ENCODE peak calls at places on chromosomes 13 and 19, in six cellular contexts. E, R, O, F, I and B are unnamed samples.

GRCh38 chr13:28611654-28612131 is 47.2 kb upstream of the POMP start:
- DNase-seq in E (no peak), R (peak; percentile 23), O (no peak), F (no peak), I (no peak), B (peak; percentile 24)

GRCh38 chr19:3580156-3580955 is 4.9 kb upstream of the GIPC3 start:
- DNase-seq in E (peak; percentile 97), R (peak; percentile 69), O (no peak), F (no peak), I (peak; percentile 69), B (no peak)

GRCh38 chr13:68696907-68697306 is 1410.7 kb upstream of the ATXN8OS start:
- DNase-seq in E (no peak), R (no peak), O (no peak), F (no peak), I (no peak), B (no peak)

GRCh38 chr13:55948175-55948574 is 1192.5 kb upstream of the PRR20A start:
- DNase-seq in E (no peak), R (no peak), O (no peak), F (no peak), I (no peak), B (no peak)

GRCh38 chr19:30095171-30095570 is 153.1 kb downstream of the URI1 start:
- DNase-seq in E (no peak), R (no peak), O (no peak), F (no peak), I (no peak), B (no peak)

GRCh38 chr19:30226464-30227070 is 145.6 kb upstream of the ZNF536 start:
- DNase-seq in E (peak; percentile 47), R (no peak), O (no peak), F (no peak), I (no peak), B (no peak)

GRCh38 chr19:17385878-17386611 is 8.0 kb downstream of the CCDC194 start:
- DNase-seq in E (peak; percentile 66), R (peak; percentile 64), O (peak; percentile 63), F (no peak), I (peak; percentile 62), B (no peak)

GRCh38 chr19:29211562-29212416 is 1.2 kb downstream of the UQCRFS1 start:
- DNase-seq in E (peak; percentile 54), R (no peak), O (no peak), F (no peak), I (peak; percentile 4), B (no peak)

GRCh38 chr19:55339225-55340143 is at the start of gene KMT5C:
- DNase-seq in E (peak; percentile 100), R (peak; percentile 100), O (peak; percentile 100), F (peak; percentile 100), I (peak; percentile 100), B (peak; percentile 100)

GRCh38 chr19:16032509-16033135 is 43.7 kb upstream of the TPM4 start:
- DNase-seq in E (no peak), R (no peak), O (no peak), F (no peak), I (no peak), B (no peak)

DNA sequence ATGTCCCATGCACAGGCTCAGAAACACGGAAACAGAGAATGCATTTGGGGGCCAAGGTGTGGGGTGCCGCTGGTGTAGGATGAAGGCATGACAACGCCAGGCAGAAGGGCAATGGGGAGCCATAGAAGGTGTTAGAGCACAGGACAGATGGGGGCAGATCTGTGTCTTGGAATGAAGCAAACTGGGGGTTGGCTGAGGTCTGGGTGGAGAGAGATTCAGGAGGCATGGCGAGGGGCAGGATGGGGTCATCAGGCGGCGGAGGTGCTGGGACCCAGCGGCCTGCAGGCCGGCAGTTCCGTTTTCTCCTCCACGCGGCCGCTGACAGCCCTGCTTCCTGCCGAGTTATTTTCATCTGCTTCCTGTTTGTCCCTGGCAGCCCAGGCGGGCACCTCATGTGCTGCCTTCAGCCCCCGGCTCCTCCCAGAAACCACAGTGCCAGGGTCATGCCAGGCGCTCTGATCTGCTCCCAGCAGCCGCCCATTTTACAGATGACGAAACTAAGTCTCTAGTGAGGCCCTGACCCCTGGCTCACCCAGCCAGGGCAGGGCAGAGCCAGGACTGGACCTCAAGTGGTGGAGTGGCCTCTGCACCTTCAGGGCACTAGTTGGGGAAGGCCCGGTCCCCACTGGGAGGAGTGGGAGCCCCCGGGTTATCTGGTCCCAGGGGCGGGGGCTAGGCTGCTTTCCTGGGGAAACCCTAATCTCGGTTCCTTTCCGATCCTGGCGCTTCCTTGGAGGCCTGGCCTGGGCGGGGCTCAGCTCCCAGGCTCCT is 2.2 kb downstream of the ARHGAP45 start:
- DNase-seq in E (no peak), R (peak; percentile 29), O (peak; percentile 69), F (no peak), I (no peak), B (no peak)
- H3K4me3 ChIP-seq in E (no peak overlapping the region), R (no peak overlapping the region), O (peak overlapping the region; percentile 35), F (no peak overlapping the region), I (no peak overlapping the region), B (no peak overlapping the region)

GRCh38 chr13:98483636-98484288 is 93.1 kb downstream of the STK24 start:
- DNase-seq in E (peak; percentile 37), R (peak; percentile 45), O (no peak), F (no peak), I (no peak), B (no peak)

GRCh38 chr13:98484289-98485219 is 92.4 kb downstream of the STK24 start:
- DNase-seq in E (peak; percentile 99), R (peak; percentile 96), O (peak; percentile 91), F (peak; percentile 97), I (peak; percentile 97), B (no peak)

GRCh38 chr13:98486412-98486811 is 90.5 kb downstream of the STK24 start:
- DNase-seq in E (no peak), R (no peak), O (no peak), F (no peak), I (no peak), B (no peak)

GRCh38 chr13:98487016-98487415 is 89.9 kb downstream of the STK24 start:
- DNase-seq in E (peak; percentile 38), R (no peak), O (no peak), F (no peak), I (no peak), B (no peak)

GRCh38 chr13:98485561-98485960 is 91.3 kb downstream of the STK24 start:
- DNase-seq in E (no peak), R (no peak), O (no peak), F (no peak), I (no peak), B (no peak)
- H3K9ac ChIP-seq in E (peak overlapping the region; percentile 83), R (peak overlapping the region; percentile 91), O (peak overlapping the region; percentile 38), F (peak overlapping the region; percentile 62), I (peak overlapping the region; percentile 87), B (no peak overlapping the region)

DNA sequence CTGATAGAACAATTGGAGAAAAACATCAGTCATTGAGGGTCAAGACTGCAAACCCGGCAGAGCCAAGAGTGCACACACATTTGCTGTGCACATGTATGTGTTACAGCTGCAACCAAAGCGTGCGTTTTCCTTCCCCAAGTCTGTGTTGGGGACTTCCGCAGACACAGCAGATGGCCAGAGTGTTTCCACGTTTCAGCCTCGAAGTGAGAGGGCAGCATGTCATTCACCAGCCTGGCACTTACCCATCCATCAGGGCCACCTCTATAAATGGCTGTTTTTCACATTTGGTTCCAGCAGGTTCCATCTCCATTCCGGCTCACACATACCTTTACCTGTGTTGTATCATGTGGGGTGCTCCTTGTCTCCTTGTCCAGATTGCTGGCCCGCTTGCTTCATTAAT is 193.0 kb downstream of the TM9SF2 start:
- DNase-seq in E (no peak), R (no peak), O (no peak), F (no peak), I (no peak), B (no peak)
- H3K4me3 ChIP-seq in E (no peak overlapping the region), R (no peak overlapping the region), O (no peak overlapping the region), F (no peak overlapping the region), I (no peak overlapping the region), B (no peak overlapping the region)

GRCh38 chr19:54155694-54156093 is 3.8 kb downstream of the LENG1 start:
- DNase-seq in E (no peak), R (no peak), O (no peak), F (no peak), I (no peak), B (no peak)

GRCh38 chr19:54152878-54153524 is 6.5 kb downstream of the LENG1 start:
- DNase-seq in E (peak; percentile 10), R (no peak), O (no peak), F (no peak), I (no peak), B (no peak)

GRCh38 chr19:54152267-54152666 is 7.3 kb downstream of the LENG1 start:
- DNase-seq in E (no peak), R (no peak), O (no peak), F (no peak), I (no peak), B (no peak)

GRCh38 chr19:54154603-54155345 is 4.7 kb downstream of the LENG1 start:
- DNase-seq in E (peak; percentile 69), R (no peak), O (no peak), F (no peak), I (no peak), B (no peak)

DNA sequence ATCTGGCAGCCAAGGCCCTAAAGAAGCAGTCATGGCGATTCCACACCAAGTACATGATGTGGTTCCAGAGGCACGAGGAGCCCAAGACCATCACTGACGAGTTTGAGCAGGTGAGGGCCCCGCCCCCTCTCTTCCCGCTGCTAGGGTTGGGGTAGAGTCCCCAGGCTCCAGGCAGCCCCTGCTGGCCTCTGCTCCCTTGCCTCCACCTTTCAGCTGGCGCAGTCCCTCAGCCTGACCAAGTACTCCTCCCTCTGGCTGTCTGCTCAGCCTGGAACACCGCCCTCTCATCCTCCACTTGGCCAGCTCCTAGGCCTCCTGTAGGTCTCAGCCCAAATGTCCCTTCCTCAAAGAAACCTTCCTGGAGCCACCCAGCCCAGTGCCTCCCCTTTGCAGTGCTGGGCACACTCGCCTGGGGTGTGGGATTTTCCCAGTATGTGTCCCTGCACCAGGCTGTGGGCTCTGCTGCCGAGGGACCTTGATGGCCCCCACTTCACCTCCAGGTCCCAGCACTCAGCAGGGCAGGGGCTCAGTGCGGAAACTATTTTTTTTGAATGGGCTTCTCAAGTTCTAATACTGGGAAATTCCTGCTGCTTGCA is 5.7 kb downstream of the LENG1 start:
- DNase-seq in E (peak; percentile 8), R (no peak), O (no peak), F (no peak), I (no peak), B (no peak)
- H3K9ac ChIP-seq in E (no peak overlapping the region), R (no peak overlapping the region), O (no peak overlapping the region), F (no peak overlapping the region), I (no peak overlapping the region), B (no peak overlapping the region)